ENCODE peak calls at places on chromosome 15, in nine cellular contexts. Z, V, Q, B, K, Y, M, U and O are unnamed samples.

GRCh38 chr15:90063733-90064247 is 38.5 kb downstream of the IDH2 start:
- DNase-seq in Q (no peak), Y (no peak), Z (no peak), K (no peak), U (no peak), M (no peak), B (no peak), V (no peak), O (no peak)

GRCh38 chr15:80604583-80605506 is 90.3 kb upstream of the ABHD17C start:
- DNase-seq in M (no peak), Q (no peak), U (no peak), B (peak), Z (no peak), K (no peak), V (no peak), Y (no peak), O (no peak)

GRCh38 chr15:68511073-68511991 is 67.5 kb upstream of the CORO2B start:
- DNase-seq in M (no peak), B (no peak), U (no peak), Y (no peak), Z (peak), K (no peak), Q (no peak), V (no peak), O (no peak)

GRCh38 chr15:44712108-44713005 is 1.0 kb downstream of the B2M start:
- DNase-seq in B (peak), Q (peak), M (no peak), Z (peak), Y (peak), K (peak), V (peak), U (peak), O (peak)

GRCh38 chr15:68640791-68641331 is 62.1 kb downstream of the CORO2B start:
- DNase-seq in B (no peak), U (no peak), Z (peak), K (no peak), M (no peak), Y (no peak), Q (no peak), V (no peak), O (no peak)

GRCh38 chr15:67067161-67067853 is 1.9 kb downstream of the SMAD3 start:
- DNase-seq in U (no peak), M (peak), Y (no peak), Q (peak), K (no peak), V (no peak), Z (no peak), B (no peak), O (peak)

GRCh38 chr15:74203914-74204431 is 1.4 kb upstream of the STRA6 start:
- DNase-seq in B (peak), V (no peak), Y (no peak), U (no peak), Z (peak), Q (no peak), K (no peak), M (peak), O (no peak)

GRCh38 chr15:73951044-73951561 is 24.8 kb downstream of the LOXL1 start:
- DNase-seq in Y (peak), B (peak), M (peak), Z (peak), V (peak), Q (peak), U (peak), K (peak), O (peak)

GRCh38 chr15:80695911-80696651 is 971 bp downstream of the ABHD17C start:
- DNase-seq in U (no peak), B (no peak), M (peak), K (peak), Y (peak), V (no peak), Q (peak), Z (no peak), O (peak)

GRCh38 chr15:69272139-69272538 is 26.6 kb upstream of the PAQR5 start:
- DNase-seq in B (no peak), Z (peak), V (no peak), Q (no peak), K (no peak), Y (no peak), U (no peak), M (no peak), O (no peak)

GRCh38 chr15:71547066-71547465 is 263.3 kb upstream of the NR2E3 start:
- DNase-seq in K (no peak), B (no peak), U (no peak), Y (no peak), V (no peak), Q (no peak), Z (peak), M (peak), O (no peak)

GRCh38 chr15:77659350-77660321 is 26.9 kb upstream of the LINGO1 start:
- DNase-seq in M (peak), V (peak), U (peak), Q (peak), B (no peak), Z (peak), Y (peak), K (peak), O (peak)

GRCh38 chr15:59688383-59688887 is 685 bp downstream of the BNIP2 start:
- DNase-seq in V (no peak), Y (no peak), Z (peak), U (no peak), K (peak), M (no peak), B (no peak), Q (peak), O (peak)

GRCh38 chr15:48242531-48242930 is 36.4 kb downstream of the SLC12A1 start:
- DNase-seq in U (no peak), K (no peak), Q (no peak), Z (no peak), Y (no peak), V (no peak), B (no peak), M (no peak), O (no peak)

GRCh38 chr15:77863491-77864105 is 213.9 kb downstream of the TBC1D2B start:
- DNase-seq in B (no peak), Y (peak), M (no peak), K (no peak), Q (no peak), V (no peak), Z (no peak), U (no peak), O (no peak)

GRCh38 chr15:40796508-40796907 is 10.4 kb upstream of the ZFYVE19 start:
- DNase-seq in Y (no peak), V (no peak), Z (no peak), Q (no peak), B (no peak), U (no peak), M (no peak), K (no peak), O (no peak)

GRCh38 chr15:74542192-74543042 is 1.4 kb downstream of the ARID3B start:
- DNase-seq in Y (no peak), Q (no peak), V (no peak), U (no peak), M (no peak), Z (no peak), K (peak), B (no peak), O (no peak)

GRCh38 chr15:36365963-36366362 is 213.5 kb upstream of the CDIN1 start:
- DNase-seq in M (no peak), K (no peak), B (no peak), Y (no peak), V (no peak), Q (no peak), Z (peak), U (no peak), O (no peak)

GRCh38 chr15:97692317-97693015 is 268.0 kb upstream of the ARRDC4 start:
- DNase-seq in Q (no peak), Y (no peak), K (no peak), V (no peak), M (no peak), U (no peak), Z (no peak), B (no peak), O (no peak)

GRCh38 chr15:40844543-40844981 is 714 bp downstream of the SPINT1 start:
- DNase-seq in B (no peak), K (peak), Q (no peak), U (no peak), Z (peak), Y (peak), V (no peak), M (peak), O (peak)

GRCh38 chr15:89034305-89034704 is 54.0 kb upstream of the ABHD2 start:
- DNase-seq in V (no peak), Q (peak), Y (no peak), U (no peak), Z (peak), M (no peak), B (no peak), K (peak), O (no peak)
- TF ChIP-seq CTCF in V (peak), Q (peak), Y (no peak), U (no peak), Z (peak), M (no peak), B (peak), K (peak), O (no peak)

GRCh38 chr15:65789759-65790158 is 2.3 kb downstream of the DENND4A start:
- DNase-seq in M (no peak), K (no peak), Q (peak), B (no peak), V (no peak), Y (no peak), Z (no peak), U (no peak), O (peak)
- TF ChIP-seq CTCF in M (no peak), K (no peak), Q (no peak), B (no peak), V (no peak), Y (no peak), Z (no peak), U (no peak), O (no peak)

GRCh38 chr15:51799908-51800252 is 29.6 kb upstream of the TMOD3 start:
- DNase-seq in V (no peak), K (no peak), Z (no peak), Q (no peak), Y (no peak), U (no peak), M (no peak), B (no peak), O (no peak)

GRCh38 chr15:51799174-51799907 is 30.1 kb upstream of the TMOD3 start:
- DNase-seq in Z (no peak), Q (no peak), U (no peak), K (no peak), V (no peak), B (no peak), Y (no peak), M (no peak), O (no peak)

GRCh38 chr15:51803961-51804360 is 25.5 kb upstream of the TMOD3 start:
- DNase-seq in K (no peak), U (no peak), V (no peak), B (no peak), Z (no peak), M (no peak), Q (no peak), Y (no peak), O (no peak)

GRCh38 chr15:51802593-51802992 is 26.9 kb upstream of the TMOD3 start:
- DNase-seq in Q (no peak), Z (no peak), U (no peak), V (no peak), Y (no peak), M (no peak), B (no peak), K (no peak), O (no peak)

GRCh38 chr15:51801391-51801835 is 28.0 kb upstream of the TMOD3 start:
- DNase-seq in Y (no peak), M (peak), Z (peak), U (no peak), Q (peak), K (no peak), V (no peak), B (no peak), O (peak)
- TF ChIP-seq CTCF in Y (no peak), M (peak), Z (peak), U (no peak), Q (peak), K (peak), V (peak), B (peak), O (peak)

GRCh38 chr15:42102646-42103235 is 8.4 kb upstream of the PLA2G4D start:
- DNase-seq in V (no peak), U (no peak), Y (no peak), K (no peak), Z (peak), Q (no peak), M (no peak), B (no peak), O (no peak)

GRCh38 chr15:42097018-42097417 is 2.7 kb upstream of the PLA2G4D start:
- DNase-seq in M (no peak), Q (no peak), B (peak), V (no peak), Z (no peak), K (no peak), Y (no peak), U (no peak), O (no peak)

GRCh38 chr15:42104095-42104891 is 9.9 kb upstream of the PLA2G4D start:
- DNase-seq in V (no peak), U (no peak), Q (no peak), Y (no peak), Z (no peak), B (no peak), K (no peak), M (no peak), O (no peak)

GRCh38 chr15:42101861-42102260 is 7.5 kb upstream of the PLA2G4D start:
- DNase-seq in K (no peak), U (no peak), M (no peak), Q (no peak), V (no peak), B (no peak), Y (no peak), Z (peak), O (no peak)

GRCh38 chr15:42100021-42100800 is 5.8 kb upstream of the PLA2G4D start:
- DNase-seq in Y (no peak), Z (peak), B (peak), M (no peak), Q (no peak), K (no peak), V (no peak), U (no peak), O (no peak)
- TF ChIP-seq CTCF in Y (no peak), Z (no peak), B (no peak), M (no peak), Q (no peak), K (no peak), V (no peak), U (no peak), O (no peak)

GRCh38 chr15:70362350-70362749 is 264.6 kb upstream of the TLE3 start:
- DNase-seq in Q (no peak), B (peak), Y (no peak), Z (no peak), M (no peak), U (no peak), V (no peak), K (no peak), O (no peak)

GRCh38 chr15:70361106-70361505 is 263.4 kb upstream of the TLE3 start:
- DNase-seq in M (no peak), Z (no peak), U (no peak), Y (no peak), Q (no peak), B (no peak), K (no peak), V (no peak), O (no peak)

GRCh38 chr15:70361891-70362290 is 264.2 kb upstream of the TLE3 start:
- DNase-seq in Y (no peak), M (no peak), K (no peak), B (peak), U (no peak), Q (no peak), V (no peak), Z (no peak), O (no peak)

GRCh38 chr15:70358871-70359647 is 261.3 kb upstream of the TLE3 start:
- DNase-seq in Q (no peak), V (no peak), B (peak), K (no peak), M (no peak), U (no peak), Y (no peak), Z (no peak), O (no peak)

GRCh38 chr15:70362911-70363310 is 265.2 kb upstream of the TLE3 start:
- DNase-seq in K (no peak), Q (peak), M (peak), U (no peak), Y (peak), Z (peak), B (peak), V (no peak), O (no peak)
- TF ChIP-seq CTCF in K (peak), Q (peak), M (peak), U (no peak), Y (peak), Z (peak), B (peak), V (peak), O (no peak)

DNA sequence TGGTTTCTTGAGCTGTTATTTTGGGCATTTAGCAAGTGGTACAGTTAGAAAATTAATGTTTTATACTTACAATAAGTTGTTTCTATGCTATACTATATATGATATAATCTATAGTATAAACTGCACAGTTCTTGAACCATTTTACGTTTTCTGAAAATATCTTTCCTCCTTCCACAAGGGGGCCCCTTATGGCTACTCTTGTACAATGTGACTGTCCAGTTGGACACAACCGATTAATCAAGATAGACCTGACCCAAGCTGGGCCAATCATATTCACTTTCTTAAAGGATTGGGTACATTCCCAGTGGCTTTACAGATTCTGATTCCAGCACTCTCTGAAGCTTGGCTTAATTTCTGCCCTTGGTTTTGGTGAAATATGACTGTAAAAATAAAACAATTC is 953.4 kb downstream of the AGBL1 start:
- DNase-seq in Q (no peak), B (no peak), K (no peak), Z (peak), Y (no peak), V (no peak), U (no peak), M (peak), O (no peak)
- TF ChIP-seq CTCF in Q (peak), B (peak), K (no peak), Z (peak), Y (no peak), V (no peak), U (no peak), M (peak), O (no peak)

DNA sequence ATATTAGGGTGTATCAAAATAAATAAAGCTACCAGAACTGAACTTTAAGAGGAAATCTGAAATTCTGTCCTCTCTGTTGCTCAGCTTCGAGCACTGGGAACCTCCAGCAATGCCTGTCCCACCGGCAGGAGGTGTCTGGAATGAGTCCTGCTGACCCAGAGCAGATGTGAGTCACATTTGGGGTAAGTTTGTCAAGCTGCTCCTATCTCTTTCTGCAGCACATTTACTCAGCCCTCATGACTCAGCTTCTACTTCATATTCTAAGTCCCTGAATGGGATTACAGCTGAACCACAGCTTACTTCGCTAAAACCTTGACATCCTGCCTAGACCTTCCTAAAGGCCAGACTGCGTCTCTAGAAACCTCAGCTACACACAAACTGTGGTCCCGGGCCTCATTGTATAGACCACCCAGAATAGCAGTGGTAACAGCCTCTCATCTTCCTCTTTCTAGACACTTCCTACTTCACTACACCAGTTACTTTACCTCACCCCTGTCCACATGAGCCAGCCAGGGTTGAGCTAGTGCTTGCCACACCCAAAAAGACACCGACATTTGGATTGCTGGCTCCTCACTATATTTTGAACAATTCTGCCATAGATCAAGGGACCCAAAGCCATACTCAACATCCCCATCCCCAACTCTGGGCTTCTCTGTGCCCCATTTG is 109.6 kb upstream of the TMCO5A start:
- DNase-seq in Z (peak), U (no peak), B (no peak), Q (no peak), M (no peak), Y (no peak), K (no peak), V (no peak), O (no peak)
- TF ChIP-seq CTCF in Z (peak), U (no peak), B (no peak), Q (no peak), M (no peak), Y (no peak), K (no peak), V (no peak), O (no peak)

GRCh38 chr15:85312486-85312885 is 67.9 kb upstream of the AKAP13 start:
- DNase-seq in K (no peak), Q (no peak), V (no peak), U (no peak), M (no peak), Z (peak), Y (no peak), B (no peak), O (peak)

GRCh38 chr15:85313339-85313738 is 67.1 kb upstream of the AKAP13 start:
- DNase-seq in U (no peak), M (no peak), V (no peak), B (no peak), Q (no peak), Z (peak), Y (no peak), K (no peak), O (no peak)

GRCh38 chr15:85314139-85314538 is 66.3 kb upstream of the AKAP13 start:
- DNase-seq in Q (no peak), K (no peak), U (no peak), M (no peak), V (no peak), Y (no peak), Z (no peak), B (no peak), O (no peak)

GRCh38 chr15:85311647-85312046 is 68.8 kb upstream of the AKAP13 start:
- DNase-seq in B (no peak), Y (no peak), M (no peak), K (no peak), Z (no peak), Q (no peak), U (no peak), V (no peak), O (no peak)

GRCh38 chr15:85312925-85313324 is 67.5 kb upstream of the AKAP13 start:
- DNase-seq in Z (peak), M (no peak), B (no peak), K (no peak), Q (no peak), Y (no peak), U (no peak), V (no peak), O (no peak)
- TF ChIP-seq CTCF in Z (peak), M (no peak), B (no peak), K (no peak), Q (no peak), Y (no peak), U (no peak), V (no peak), O (no peak)

DNA sequence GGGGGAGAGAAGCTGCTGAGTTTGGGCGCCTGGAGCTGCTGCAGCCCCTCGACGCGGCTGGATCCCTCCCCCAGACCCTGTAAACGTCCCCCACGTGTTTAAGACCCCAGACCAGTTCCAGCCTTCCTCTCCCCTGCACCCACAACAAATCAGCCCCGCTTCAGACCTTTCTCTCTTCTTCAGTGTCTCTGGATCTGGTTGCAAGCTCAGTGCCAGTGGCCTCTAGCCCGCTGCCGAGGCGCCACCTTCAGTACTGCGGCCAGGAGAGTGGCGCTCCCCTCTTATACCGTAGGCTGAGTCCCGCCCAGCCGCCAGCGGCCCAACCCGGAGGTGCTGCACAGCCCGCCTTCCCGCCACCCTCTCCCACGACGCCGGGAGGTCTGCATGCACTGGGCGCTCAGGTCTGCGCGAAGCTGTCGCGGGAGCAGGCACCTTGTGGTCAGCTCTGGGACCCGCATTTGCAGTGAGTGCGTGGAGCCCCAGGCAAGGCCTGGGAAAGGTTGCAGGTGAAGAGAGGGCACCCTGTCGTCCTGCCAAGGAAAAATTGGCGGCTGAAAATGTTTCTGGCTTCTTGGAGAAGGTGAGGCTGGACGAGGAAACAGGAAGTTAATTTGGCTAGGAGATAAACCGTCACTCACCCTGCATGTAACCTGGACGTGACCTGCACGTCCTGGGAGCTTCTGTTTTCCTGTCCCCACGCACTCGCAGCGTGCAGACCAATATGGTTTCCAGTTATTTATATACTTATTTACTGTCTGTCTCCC is at the start of gene C2CD4B:
- DNase-seq in B (peak), Z (no peak), Y (peak), Q (no peak), K (no peak), U (no peak), V (peak), M (peak), O (peak)
- TF ChIP-seq CTCF in B (no peak), Z (no peak), Y (no peak), Q (no peak), K (no peak), U (no peak), V (peak), M (no peak), O (no peak)